ENCODE peak calls at places on chromosomes 13 and 19, in seven cellular contexts. Y is hepatocyte, S is GM23338, B is HCT116, E is GM23248, J is neural progenitor cell, K is SK-N-SH. O is an unnamed sample. For H3K27me3, the result is how much of the 10 kb centered on the place peaks cover.

GRCh38 chr13:77583551-77583950 is 48.0 kb downstream of the SCEL start:
- DNase-seq in S (no peak), B (no peak), J (no peak), K (no peak), Y (no peak), E (no peak), O (no peak)

GRCh38 chr13:29480893-29481525 is 114.5 kb downstream of the SLC7A1 start:
- DNase-seq in E (no peak), S (no peak), J (no peak), Y (no peak), K (no peak), B (no peak), O (no peak)

GRCh38 chr19:5035817-5036732 is 67.2 kb downstream of the KDM4B start:
- DNase-seq in K (no peak), B (no peak), E (no peak), S (no peak), Y (no peak), J (no peak), O (no peak)

GRCh38 chr13:46113596-46113995 is 8.8 kb upstream of the CPB2 start:
- DNase-seq in B (no peak), S (no peak), E (peak), K (no peak), Y (no peak), J (no peak), O (peak)

GRCh38 chr19:17555480-17555928 is at the start of gene COLGALT1:
- DNase-seq in Y (peak), E (peak), B (peak), S (peak), J (peak), K (peak), O (peak)

GRCh38 chr19:46732966-46733692 is 12.7 kb upstream of the FKRP start:
- DNase-seq in Y (no peak), S (no peak), B (no peak), E (no peak), J (no peak), K (no peak), O (peak)

GRCh38 chr19:53509443-53509842 is 28.5 kb upstream of the ZNF331 start:
- DNase-seq in S (no peak), K (no peak), B (no peak), E (no peak), J (no peak), Y (no peak), O (no peak)

GRCh38 chr13:77033717-77034302 is 6.9 kb upstream of the FBXL3 start:
- DNase-seq in Y (no peak), J (no peak), K (no peak), S (no peak), B (no peak), E (peak), O (peak)

GRCh38 chr19:55652311-55653078 is 2.3 kb upstream of the U2AF2 start:
- DNase-seq in Y (no peak), K (no peak), S (peak), E (no peak), J (no peak), B (no peak), O (no peak)

GRCh38 chr13:27858046-27858445 is 61.8 kb upstream of the PDX1 start:
- DNase-seq in B (no peak), S (no peak), K (no peak), Y (no peak), E (no peak), J (no peak), O (no peak)

GRCh38 chr13:27855381-27855780 is 63.1 kb downstream of the GSX1 start:
- DNase-seq in B (no peak), K (no peak), Y (no peak), S (no peak), E (no peak), J (no peak), O (no peak)

GRCh38 chr13:27860743-27861142 is 59.1 kb upstream of the PDX1 start:
- DNase-seq in Y (no peak), E (no peak), B (no peak), K (no peak), S (peak), J (peak), O (no peak)

GRCh38 chr13:27857271-27857670 is 62.5 kb upstream of the PDX1 start:
- DNase-seq in Y (no peak), K (no peak), B (no peak), E (no peak), S (peak), J (no peak), O (no peak)

GRCh38 chr13:27861165-27861564 is 58.6 kb upstream of the PDX1 start:
- DNase-seq in K (no peak), E (no peak), B (no peak), S (peak), J (no peak), Y (no peak), O (no peak)
- H3K27me3 ChIP-seq in K (under half), E (under half), B (under half), S (under half), J (half or more), Y (under half), O (half or more)

GRCh38 chr19:6476155-6476895 is 5.3 kb downstream of the DENND1C start:
- DNase-seq in Y (peak), B (peak), E (peak), J (peak), S (peak), K (peak), O (peak)
- TF ChIP-seq EZH2phosphoT487 in Y (no peak), B (no peak), E (no peak), J (no peak), S (no peak), K (no peak), O (no peak)

GRCh38 chr19:45140144-45140503 is 20.7 kb downstream of the NKPD1 start:
- DNase-seq in S (no peak), J (no peak), E (no peak), B (no peak), Y (no peak), K (no peak), O (no peak)

GRCh38 chr19:45136507-45137178 is 24.1 kb downstream of the NKPD1 start:
- DNase-seq in K (peak), S (no peak), B (no peak), Y (no peak), J (peak), E (no peak), O (no peak)

GRCh38 chr19:45137179-45137761 is 23.5 kb downstream of the NKPD1 start:
- DNase-seq in Y (no peak), J (no peak), S (no peak), K (peak), E (no peak), B (no peak), O (no peak)

GRCh38 chr19:45139286-45140143 is 21.3 kb downstream of the NKPD1 start:
- DNase-seq in S (no peak), Y (no peak), K (no peak), J (no peak), E (no peak), B (no peak), O (no peak)

DNA sequence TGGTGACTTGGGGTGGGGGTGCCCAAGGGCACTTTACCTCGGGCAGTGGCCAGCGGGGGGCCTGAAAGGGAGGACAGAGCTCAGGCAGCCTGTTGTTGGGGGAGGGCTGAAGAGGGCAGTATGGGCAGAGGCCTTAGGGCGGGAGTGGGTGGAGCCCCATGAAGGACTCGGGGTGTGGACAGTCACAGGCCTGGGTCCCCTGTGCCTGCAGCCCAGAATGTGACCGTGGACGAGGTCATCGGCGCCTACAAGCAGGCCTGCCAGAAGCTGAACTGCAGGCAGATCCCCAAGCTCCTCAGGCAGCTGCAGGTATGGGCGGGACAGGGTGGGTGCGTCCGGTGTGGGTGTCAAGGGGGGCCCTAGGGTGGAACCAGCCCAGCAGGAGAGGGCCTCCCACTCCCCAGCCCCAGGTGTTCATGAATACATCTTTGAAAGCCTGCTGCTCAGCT is 22.5 kb downstream of the NKPD1 start:
- DNase-seq in Y (no peak), E (no peak), S (no peak), J (no peak), B (no peak), K (no peak), O (no peak)
- H2AFZ ChIP-seq in Y (no peak), E (no peak), S (no peak), J (no peak), B (no peak), K (no peak), O (no peak)

GRCh38 chr19:42051166-42052115 is 18.6 kb downstream of the GRIK5 start:
- DNase-seq in B (no peak), J (no peak), K (no peak), S (peak), E (peak), Y (peak), O (peak)

GRCh38 chr19:42048992-42049391 is 21.0 kb downstream of the GRIK5 start:
- DNase-seq in E (no peak), Y (no peak), B (no peak), K (no peak), J (no peak), S (no peak), O (peak)

GRCh38 chr19:42042455-42043170 is 27.4 kb downstream of the GRIK5 start:
- DNase-seq in B (no peak), J (no peak), E (no peak), K (no peak), Y (no peak), S (no peak), O (no peak)

GRCh38 chr19:42040031-42040430 is 30.0 kb downstream of the GRIK5 start:
- DNase-seq in S (no peak), B (no peak), Y (no peak), J (no peak), K (no peak), E (no peak), O (no peak)

GRCh38 chr19:42045575-42045974 is 24.4 kb downstream of the GRIK5 start:
- DNase-seq in Y (no peak), B (no peak), J (no peak), K (no peak), S (no peak), E (no peak), O (no peak)
- H3K27me3 ChIP-seq in Y (under half), B (under half), J (under half), K (under half), S (under half), E (under half), O (under half)